ENCODE peak calls at places on chromosomes 12 and 14, in ten cellular contexts. One of them, this sample, is unnamed.

GRCh38 chr12:116360579-116361403 is 83.3 kb upstream of the MED13L start:
- DNase-seq in dermis blood vessel endothelial cell: no peak
- DNase-seq in T-helper 2 cell: no peak
- DNase-seq in GM10248: no peak
- DNase-seq in pulmonary artery endothelial cell: no peak
- DNase-seq in mammary epithelial cell: no peak
- DNase-seq in lung microvascular endothelial cell: no peak
- DNase-seq in stimulated activated CD8-positive, alpha-beta memory T cell treated with anti-CD3 and anti-CD28 coated beads, Interleukin-15, amount 100 ng/mL, for 4 hours: no peak
- DNase-seq in stimulated activated CD4-positive, alpha-beta T cell treated with anti-CD3 and anti-CD28 coated beads, Interleukin-15, amount 100 ng/mL, for 48 hours: peak
- DNase-seq in BE2C: no peak
- DNase-seq in this sample: no peak

GRCh38 chr14:36316131-36316530 is 4.3 kb downstream of the MBIP start:
- DNase-seq in stimulated activated CD8-positive, alpha-beta memory T cell treated with anti-CD3 and anti-CD28 coated beads, Interleukin-15, amount 100 ng/mL, for 4 hours: no peak
- DNase-seq in T-helper 2 cell: no peak
- DNase-seq in mammary epithelial cell: peak
- DNase-seq in dermis blood vessel endothelial cell: no peak
- DNase-seq in GM10248: no peak
- DNase-seq in lung microvascular endothelial cell: no peak
- DNase-seq in stimulated activated CD4-positive, alpha-beta T cell treated with anti-CD3 and anti-CD28 coated beads, Interleukin-15, amount 100 ng/mL, for 48 hours: no peak
- DNase-seq in BE2C: no peak
- DNase-seq in pulmonary artery endothelial cell: no peak
- DNase-seq in this sample: no peak

GRCh38 chr12:87405918-87406317 is 623.3 kb downstream of the C12orf50 start:
- DNase-seq in lung microvascular endothelial cell: no peak
- DNase-seq in GM10248: no peak
- DNase-seq in pulmonary artery endothelial cell: no peak
- DNase-seq in stimulated activated CD4-positive, alpha-beta T cell treated with anti-CD3 and anti-CD28 coated beads, Interleukin-15, amount 100 ng/mL, for 48 hours: no peak
- DNase-seq in stimulated activated CD8-positive, alpha-beta memory T cell treated with anti-CD3 and anti-CD28 coated beads, Interleukin-15, amount 100 ng/mL, for 4 hours: no peak
- DNase-seq in T-helper 2 cell: no peak
- DNase-seq in mammary epithelial cell: peak
- DNase-seq in dermis blood vessel endothelial cell: no peak
- DNase-seq in BE2C: no peak
- DNase-seq in this sample: no peak

GRCh38 chr12:3291939-3292338 is 199.1 kb upstream of the PRMT8 start:
- DNase-seq in dermis blood vessel endothelial cell: no peak
- DNase-seq in stimulated activated CD8-positive, alpha-beta memory T cell treated with anti-CD3 and anti-CD28 coated beads, Interleukin-15, amount 100 ng/mL, for 4 hours: no peak
- DNase-seq in GM10248: no peak
- DNase-seq in T-helper 2 cell: no peak
- DNase-seq in stimulated activated CD4-positive, alpha-beta T cell treated with anti-CD3 and anti-CD28 coated beads, Interleukin-15, amount 100 ng/mL, for 48 hours: no peak
- DNase-seq in pulmonary artery endothelial cell: no peak
- DNase-seq in BE2C: no peak
- DNase-seq in lung microvascular endothelial cell: no peak
- DNase-seq in mammary epithelial cell: no peak
- DNase-seq in this sample: no peak

GRCh38 chr14:81401420-81402122 is 1.4 kb upstream of the STON2 start:
- DNase-seq in dermis blood vessel endothelial cell: no peak
- DNase-seq in GM10248: no peak
- DNase-seq in T-helper 2 cell: no peak
- DNase-seq in pulmonary artery endothelial cell: no peak
- DNase-seq in stimulated activated CD4-positive, alpha-beta T cell treated with anti-CD3 and anti-CD28 coated beads, Interleukin-15, amount 100 ng/mL, for 48 hours: no peak
- DNase-seq in mammary epithelial cell: peak
- DNase-seq in stimulated activated CD8-positive, alpha-beta memory T cell treated with anti-CD3 and anti-CD28 coated beads, Interleukin-15, amount 100 ng/mL, for 4 hours: no peak
- DNase-seq in lung microvascular endothelial cell: no peak
- DNase-seq in BE2C: no peak
- DNase-seq in this sample: no peak

GRCh38 chr14:93017341-93017797 is 94.4 kb downstream of the CHGA start:
- DNase-seq in GM10248: no peak
- DNase-seq in lung microvascular endothelial cell: peak
- DNase-seq in stimulated activated CD4-positive, alpha-beta T cell treated with anti-CD3 and anti-CD28 coated beads, Interleukin-15, amount 100 ng/mL, for 48 hours: no peak
- DNase-seq in dermis blood vessel endothelial cell: peak
- DNase-seq in T-helper 2 cell: no peak
- DNase-seq in pulmonary artery endothelial cell: no peak
- DNase-seq in mammary epithelial cell: no peak
- DNase-seq in stimulated activated CD8-positive, alpha-beta memory T cell treated with anti-CD3 and anti-CD28 coated beads, Interleukin-15, amount 100 ng/mL, for 4 hours: no peak
- DNase-seq in BE2C: no peak
- DNase-seq in this sample: no peak

GRCh38 chr14:73461478-73462077 is 3.2 kb upstream of the NUMB start:
- DNase-seq in GM10248: no peak
- DNase-seq in lung microvascular endothelial cell: no peak
- DNase-seq in mammary epithelial cell: no peak
- DNase-seq in dermis blood vessel endothelial cell: no peak
- DNase-seq in pulmonary artery endothelial cell: no peak
- DNase-seq in T-helper 2 cell: no peak
- DNase-seq in BE2C: peak
- DNase-seq in stimulated activated CD4-positive, alpha-beta T cell treated with anti-CD3 and anti-CD28 coated beads, Interleukin-15, amount 100 ng/mL, for 48 hours: no peak
- DNase-seq in stimulated activated CD8-positive, alpha-beta memory T cell treated with anti-CD3 and anti-CD28 coated beads, Interleukin-15, amount 100 ng/mL, for 4 hours: no peak
- DNase-seq in this sample: no peak

GRCh38 chr12:1821805-1822204 is 1.4 kb downstream of the LRTM2 start:
- DNase-seq in pulmonary artery endothelial cell: no peak
- DNase-seq in mammary epithelial cell: no peak
- DNase-seq in dermis blood vessel endothelial cell: no peak
- DNase-seq in T-helper 2 cell: no peak
- DNase-seq in BE2C: no peak
- DNase-seq in stimulated activated CD8-positive, alpha-beta memory T cell treated with anti-CD3 and anti-CD28 coated beads, Interleukin-15, amount 100 ng/mL, for 4 hours: no peak
- DNase-seq in lung microvascular endothelial cell: no peak
- DNase-seq in stimulated activated CD4-positive, alpha-beta T cell treated with anti-CD3 and anti-CD28 coated beads, Interleukin-15, amount 100 ng/mL, for 48 hours: no peak
- DNase-seq in GM10248: no peak
- DNase-seq in this sample: peak

GRCh38 chr12:45234134-45234865 is 18.4 kb downstream of the ANO6 start:
- DNase-seq in dermis blood vessel endothelial cell: peak
- DNase-seq in T-helper 2 cell: no peak
- DNase-seq in stimulated activated CD4-positive, alpha-beta T cell treated with anti-CD3 and anti-CD28 coated beads, Interleukin-15, amount 100 ng/mL, for 48 hours: no peak
- DNase-seq in mammary epithelial cell: peak
- DNase-seq in stimulated activated CD8-positive, alpha-beta memory T cell treated with anti-CD3 and anti-CD28 coated beads, Interleukin-15, amount 100 ng/mL, for 4 hours: no peak
- DNase-seq in lung microvascular endothelial cell: peak
- DNase-seq in GM10248: no peak
- DNase-seq in pulmonary artery endothelial cell: peak
- DNase-seq in BE2C: peak
- DNase-seq in this sample: no peak

GRCh38 chr14:21106506-21107359 is 5.9 kb downstream of the TMEM253 start:
- DNase-seq in mammary epithelial cell: peak
- DNase-seq in BE2C: peak
- DNase-seq in stimulated activated CD8-positive, alpha-beta memory T cell treated with anti-CD3 and anti-CD28 coated beads, Interleukin-15, amount 100 ng/mL, for 4 hours: no peak
- DNase-seq in GM10248: peak
- DNase-seq in dermis blood vessel endothelial cell: peak
- DNase-seq in lung microvascular endothelial cell: peak
- DNase-seq in pulmonary artery endothelial cell: no peak
- DNase-seq in stimulated activated CD4-positive, alpha-beta T cell treated with anti-CD3 and anti-CD28 coated beads, Interleukin-15, amount 100 ng/mL, for 48 hours: peak
- DNase-seq in T-helper 2 cell: peak
- DNase-seq in this sample: peak